ENCODE peak calls at places on chromosomes 16 and 17, in seven cellular contexts. E, O, R, N, K, Q and S are unnamed samples.

GRCh38 chr16:3623642-3624041 is 12.2 kb upstream of the SLX4 start:
- DNase-seq in E (no peak), O (no peak), R (no peak), N (no peak), K (no peak), Q (no peak), S (no peak)

GRCh38 chr16:82078125-82078524 is 43.1 kb downstream of the HSD17B2 start:
- DNase-seq in E (no peak), O (no peak), R (no peak), N (no peak), K (no peak), Q (no peak), S (no peak)

GRCh38 chr17:56028837-56029236 is 124.4 kb upstream of the ANKFN1 start:
- DNase-seq in E (no peak), O (no peak), R (no peak), N (no peak), K (no peak), Q (no peak), S (no peak)

GRCh38 chr17:61116577-61116976 is 283.1 kb upstream of the TBX2 start:
- DNase-seq in E (no peak), O (no peak), R (no peak), N (no peak), K (no peak), Q (no peak), S (no peak)

GRCh38 chr17:34306466-34306865 is 12.8 kb upstream of the CCL8 start:
- DNase-seq in E (no peak), O (no peak), R (no peak), N (no peak), K (peak; percentile 70), Q (no peak), S (peak; percentile 72)

GRCh38 chr17:58694302-58694701 is 1.9 kb downstream of the RAD51C start:
- DNase-seq in E (no peak), O (no peak), R (no peak), N (no peak), K (no peak), Q (no peak), S (no peak)

GRCh38 chr17:7132511-7133094 is 18.0 kb upstream of the ASGR2 start:
- DNase-seq in E (no peak), O (no peak), R (no peak), N (no peak), K (no peak), Q (no peak), S (no peak)

GRCh38 chr17:73266796-73267195 is 5.1 kb upstream of the CPSF4L start:
- DNase-seq in E (no peak), O (no peak), R (no peak), N (no peak), K (no peak), Q (no peak), S (no peak)

GRCh38 chr16:58843675-58844074 is 109.6 kb upstream of the GOT2 start:
- DNase-seq in E (no peak), O (no peak), R (no peak), N (no peak), K (peak; percentile 49), Q (no peak), S (no peak)

GRCh38 chr16:50653633-50654524 is 27.2 kb downstream of the SNX20 start:
- DNase-seq in E (no peak), O (no peak), R (no peak), N (no peak), K (no peak), Q (no peak), S (no peak)

GRCh38 chr16:16045879-16046278 is 96.5 kb downstream of the ABCC1 start:
- DNase-seq in E (no peak), O (no peak), R (no peak), N (no peak), K (no peak), Q (no peak), S (no peak)

GRCh38 chr17:81392909-81393654 is 2.2 kb upstream of the BAHCC1 start:
- DNase-seq in E (no peak), O (no peak), R (no peak), N (no peak), K (peak; percentile 34), Q (no peak), S (no peak)

GRCh38 chr16:31386157-31386984 is 6.8 kb upstream of the ITGAD start:
- DNase-seq in E (peak; percentile 92), O (no peak), R (no peak), N (no peak), K (no peak), Q (no peak), S (no peak)

GRCh38 chr16:52077656-52078055 is 469.3 kb downstream of the TOX3 start:
- DNase-seq in E (no peak), O (no peak), R (no peak), N (no peak), K (no peak), Q (no peak), S (no peak)

GRCh38 chr16:50025544-50025931 is 513 bp downstream of the CNEP1R1 start:
- DNase-seq in E (no peak), O (no peak), R (no peak), N (no peak), K (no peak), Q (no peak), S (no peak)

GRCh38 chr16:24729967-24730815 is 740 bp downstream of the TNRC6A start:
- DNase-seq in E (no peak), O (no peak), R (peak; percentile 33), N (no peak), K (peak; percentile 39), Q (no peak), S (no peak)

DNA sequence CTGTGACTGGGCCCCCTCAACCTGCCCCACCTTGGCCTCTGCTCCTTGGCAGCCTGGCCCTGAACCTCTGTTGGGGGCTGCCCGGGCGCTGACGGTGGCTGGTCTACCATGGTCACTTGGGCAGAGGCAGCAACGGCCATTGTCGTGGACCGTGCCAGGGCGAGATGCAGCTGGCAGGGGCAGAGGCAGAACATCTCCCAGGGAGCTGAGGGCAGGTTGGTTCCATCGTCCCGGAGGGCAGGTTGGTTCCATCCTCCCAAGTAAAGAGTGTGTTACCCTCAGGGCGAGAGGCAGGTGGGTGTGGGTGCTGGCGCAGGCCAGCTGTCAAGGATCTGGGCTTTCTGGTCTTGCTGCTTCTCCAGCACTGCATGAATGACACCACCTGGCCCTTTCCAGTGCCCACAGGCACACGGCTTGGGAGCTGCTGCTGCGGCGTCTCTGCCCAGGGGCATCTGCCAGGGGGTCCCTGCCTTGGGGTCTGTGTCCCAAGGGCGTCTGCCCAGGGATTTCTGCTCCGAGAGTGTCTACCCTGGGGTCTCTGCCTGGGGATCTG is 12.0 kb downstream of the ACSF3 start:
- DNase-seq in E (no peak), O (no peak), R (no peak), N (no peak), K (no peak), Q (no peak), S (no peak)
- TF ChIP-seq CTCF in E (no peak), O (no peak), R (no peak), N (no peak), K (no peak), Q (no peak), S (no peak)

GRCh38 chr17:77225246-77225645 is 84.5 kb downstream of the SEC14L1 start:
- DNase-seq in E (no peak), O (no peak), R (no peak), N (no peak), K (no peak), Q (no peak), S (no peak)

GRCh38 chr17:77222356-77222755 is 81.6 kb downstream of the SEC14L1 start:
- DNase-seq in E (no peak), O (no peak), R (no peak), N (no peak), K (no peak), Q (no peak), S (no peak)

GRCh38 chr17:77228224-77229215 is 87.8 kb downstream of the SEC14L1 start:
- DNase-seq in E (no peak), O (no peak), R (no peak), N (no peak), K (no peak), Q (no peak), S (no peak)

GRCh38 chr17:77227461-77228223 is 86.9 kb downstream of the SEC14L1 start:
- DNase-seq in E (no peak), O (no peak), R (no peak), N (no peak), K (no peak), Q (no peak), S (no peak)

DNA sequence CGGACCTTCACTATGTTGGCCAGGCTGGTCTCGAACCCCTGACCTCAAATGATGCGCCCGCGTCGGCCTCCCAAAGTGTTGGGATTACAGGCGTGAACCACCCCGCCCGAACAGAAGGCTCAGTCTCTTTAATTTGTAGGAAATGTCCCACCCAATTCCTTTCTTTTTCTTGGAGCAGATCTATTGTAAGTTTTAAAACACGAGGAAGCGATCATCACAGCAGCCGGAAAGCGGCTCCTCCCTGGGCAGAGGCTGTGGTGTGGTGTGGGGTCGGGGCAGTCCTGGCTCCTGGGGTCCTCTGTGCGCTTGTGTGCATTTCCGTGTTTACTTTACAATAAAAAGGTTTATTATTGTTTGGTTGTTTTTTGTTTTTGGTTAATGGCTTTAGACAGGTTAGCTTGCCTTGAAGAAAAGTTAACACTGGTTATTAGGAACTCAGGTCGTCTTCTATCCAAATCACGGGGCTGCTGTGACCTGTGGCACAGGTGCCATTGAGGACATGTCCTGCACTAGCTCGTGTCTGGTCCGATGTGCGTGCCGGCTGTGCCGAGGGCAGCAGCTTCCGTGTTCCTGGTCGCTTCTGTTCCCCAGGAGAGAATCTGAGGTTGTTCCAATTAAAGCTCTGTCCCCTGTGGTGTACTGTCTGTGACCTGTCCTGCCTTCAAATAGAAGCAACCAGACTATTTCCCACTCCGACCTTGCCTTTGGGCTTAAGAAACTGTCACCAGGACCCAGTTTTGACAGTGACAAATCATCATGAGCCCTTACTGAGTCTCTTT is 83.1 kb downstream of the SEC14L1 start:
- DNase-seq in E (no peak), O (no peak), R (no peak), N (no peak), K (no peak), Q (no peak), S (no peak)
- H3K4me3 ChIP-seq in E (no peak overlapping the region), O (no peak overlapping the region), R (no peak overlapping the region), N (no peak overlapping the region), K (no peak overlapping the region), Q (no peak overlapping the region), S (no peak overlapping the region)

GRCh38 chr17:78427140-78427539 is 48.7 kb downstream of the PGS1 start:
- DNase-seq in E (no peak), O (no peak), R (no peak), N (no peak), K (no peak), Q (no peak), S (no peak)
- H3K27ac ChIP-seq in E (no peak overlapping the region), O (no peak overlapping the region), R (no peak overlapping the region), N (no peak overlapping the region), K (no peak overlapping the region), Q (no peak overlapping the region), S (no peak overlapping the region)

DNA sequence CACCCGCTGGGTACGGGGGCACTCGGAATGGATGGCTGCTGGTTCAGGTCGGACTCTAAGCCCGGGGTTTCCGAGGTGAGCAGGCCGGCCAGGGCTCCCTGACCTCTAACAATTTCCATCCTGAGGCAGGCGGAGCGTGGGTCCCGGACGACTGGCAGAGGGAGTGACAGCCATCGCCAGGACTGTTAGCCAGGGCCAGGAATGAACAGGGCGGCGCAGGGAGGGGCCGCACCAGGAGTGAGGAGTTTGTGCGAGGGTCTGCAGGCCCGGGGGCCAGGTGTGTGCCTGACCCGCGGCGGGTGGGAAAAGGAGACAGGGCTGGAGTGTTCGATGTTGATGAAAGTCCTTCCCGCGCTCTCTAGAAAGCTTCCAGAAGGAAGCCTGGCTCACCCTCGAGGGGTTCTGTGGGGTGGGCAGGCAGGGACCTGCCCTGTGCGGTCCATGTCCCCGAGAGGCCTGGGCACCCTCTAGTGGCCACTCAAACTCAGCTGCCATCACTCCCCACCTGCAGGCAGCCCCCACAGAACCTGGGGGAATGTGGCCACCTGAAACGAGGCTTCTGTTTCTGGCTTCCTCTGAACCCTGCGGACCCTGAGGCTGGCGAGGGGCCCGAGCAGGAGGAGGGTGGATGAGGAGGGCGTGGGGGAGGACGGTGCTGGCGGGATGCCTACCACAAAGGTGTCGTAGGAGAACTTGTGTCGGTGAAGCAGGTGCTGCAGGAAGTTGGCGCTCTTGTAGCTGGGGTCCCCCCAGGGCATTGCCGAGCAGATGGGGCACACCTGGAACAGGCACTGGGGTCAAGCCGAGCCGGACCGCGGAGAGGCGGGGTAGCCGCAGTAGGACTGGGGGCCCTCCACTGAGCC is 8.1 kb downstream of the RNF166 start:
- DNase-seq in E (no peak), O (no peak), R (no peak), N (no peak), K (no peak), Q (no peak), S (no peak)
- TF ChIP-seq CTCF in E (peak; percentile 51), O (no peak), R (peak; percentile 21), N (no peak), K (peak; percentile 17), Q (no peak), S (no peak)